ENCODE peak calls at places on chromosome 2, in six cellular contexts. One of them, this sample, is unnamed.

GRCh38 chr2:101981484-101981883 is 10.3 kb upstream of the IL1R2 start:
- DNase-seq in fibroblast of mammary gland: no peak
- DNase-seq in HepG2: no peak
- DNase-seq in Karpas-422: no peak
- DNase-seq in GM12864: no peak
- DNase-seq in testis: no peak
- DNase-seq in this sample: no peak

GRCh38 chr2:53460347-53460746 is 307.3 kb upstream of the CHAC2 start:
- DNase-seq in fibroblast of mammary gland: no peak
- DNase-seq in HepG2: peak
- DNase-seq in Karpas-422: no peak
- DNase-seq in GM12864: no peak
- DNase-seq in testis: no peak
- DNase-seq in this sample: no peak

GRCh38 chr2:47086054-47086471 is 69.0 kb downstream of the STPG4 start:
- DNase-seq in fibroblast of mammary gland: no peak
- DNase-seq in HepG2: no peak
- DNase-seq in Karpas-422: no peak
- DNase-seq in GM12864: no peak
- DNase-seq in testis: no peak
- DNase-seq in this sample: no peak

GRCh38 chr2:85736456-85737355 is 17.1 kb upstream of the ATOH8 start:
- DNase-seq in fibroblast of mammary gland: no peak
- DNase-seq in HepG2: no peak
- DNase-seq in Karpas-422: no peak
- DNase-seq in GM12864: no peak
- DNase-seq in testis: no peak
- DNase-seq in this sample: no peak

GRCh38 chr2:75102011-75102410 is 97.3 kb downstream of the TACR1 start:
- DNase-seq in fibroblast of mammary gland: peak
- DNase-seq in HepG2: no peak
- DNase-seq in Karpas-422: no peak
- DNase-seq in GM12864: no peak
- DNase-seq in testis: no peak
- DNase-seq in this sample: no peak

GRCh38 chr2:197706839-197707207 is 1.7 kb downstream of the MARS2 start:
- DNase-seq in fibroblast of mammary gland: no peak
- DNase-seq in HepG2: no peak
- DNase-seq in Karpas-422: no peak
- DNase-seq in GM12864: no peak
- DNase-seq in testis: no peak
- DNase-seq in this sample: peak

GRCh38 chr2:46692316-46692715 is 213.0 kb downstream of the TMEM247 start:
- DNase-seq in fibroblast of mammary gland: no peak
- DNase-seq in HepG2: no peak
- DNase-seq in Karpas-422: no peak
- DNase-seq in GM12864: no peak
- DNase-seq in testis: no peak
- DNase-seq in this sample: no peak

GRCh38 chr2:160345102-160345501 is 145.0 kb upstream of the ITGB6 start:
- DNase-seq in fibroblast of mammary gland: no peak
- DNase-seq in HepG2: no peak
- DNase-seq in Karpas-422: no peak
- DNase-seq in GM12864: no peak
- DNase-seq in testis: no peak
- DNase-seq in this sample: no peak

GRCh38 chr2:111205774-111206173 is 85.1 kb downstream of the BCL2L11 start:
- DNase-seq in fibroblast of mammary gland: no peak
- DNase-seq in HepG2: no peak
- DNase-seq in Karpas-422: no peak
- DNase-seq in GM12864: no peak
- DNase-seq in testis: no peak
- DNase-seq in this sample: peak

GRCh38 chr2:12081481-12082210 is 335.2 kb downstream of the LPIN1 start:
- DNase-seq in fibroblast of mammary gland: peak
- DNase-seq in HepG2: no peak
- DNase-seq in Karpas-422: peak
- DNase-seq in GM12864: no peak
- DNase-seq in testis: no peak
- DNase-seq in this sample: no peak

GRCh38 chr2:54574107-54574859 is 118.2 kb downstream of the SPTBN1 start:
- DNase-seq in fibroblast of mammary gland: peak
- DNase-seq in HepG2: peak
- DNase-seq in Karpas-422: no peak
- DNase-seq in GM12864: no peak
- DNase-seq in testis: peak
- DNase-seq in this sample: no peak

GRCh38 chr2:25597881-25598280 is 75.5 kb downstream of the DTNB start:
- DNase-seq in fibroblast of mammary gland: no peak
- DNase-seq in HepG2: no peak
- DNase-seq in Karpas-422: no peak
- DNase-seq in GM12864: no peak
- DNase-seq in testis: no peak
- DNase-seq in this sample: no peak

GRCh38 chr2:159855153-159856140 is 57.4 kb upstream of the CD302 start:
- DNase-seq in fibroblast of mammary gland: peak
- DNase-seq in HepG2: no peak
- DNase-seq in Karpas-422: no peak
- DNase-seq in GM12864: no peak
- DNase-seq in testis: no peak
- DNase-seq in this sample: no peak

GRCh38 chr2:60544059-60544458 is 9.4 kb downstream of the BCL11A start:
- DNase-seq in fibroblast of mammary gland: no peak
- DNase-seq in HepG2: no peak
- DNase-seq in Karpas-422: peak
- DNase-seq in GM12864: no peak
- DNase-seq in testis: no peak
- DNase-seq in this sample: no peak

GRCh38 chr2:187982668-187983067 is 309.0 kb upstream of the GULP1 start:
- DNase-seq in fibroblast of mammary gland: peak
- DNase-seq in HepG2: no peak
- DNase-seq in Karpas-422: peak
- DNase-seq in GM12864: peak
- DNase-seq in testis: no peak
- DNase-seq in this sample: no peak

GRCh38 chr2:195501746-195502145 is 155.3 kb upstream of the SLC39A10 start:
- DNase-seq in fibroblast of mammary gland: no peak
- DNase-seq in HepG2: no peak
- DNase-seq in Karpas-422: no peak
- DNase-seq in GM12864: no peak
- DNase-seq in testis: no peak
- DNase-seq in this sample: no peak

GRCh38 chr2:206920310-206920709 is 19.0 kb upstream of the CPO start:
- DNase-seq in fibroblast of mammary gland: no peak
- DNase-seq in HepG2: no peak
- DNase-seq in Karpas-422: no peak
- DNase-seq in GM12864: no peak
- DNase-seq in testis: no peak
- DNase-seq in this sample: peak

GRCh38 chr2:120245933-120246332 is 6.7 kb upstream of the RALB start:
- DNase-seq in fibroblast of mammary gland: no peak
- DNase-seq in HepG2: no peak
- DNase-seq in Karpas-422: no peak
- DNase-seq in GM12864: no peak
- DNase-seq in testis: no peak
- DNase-seq in this sample: no peak

GRCh38 chr2:39548971-39549370 is 111.9 kb upstream of the MAP4K3 start:
- DNase-seq in fibroblast of mammary gland: no peak
- DNase-seq in HepG2: no peak
- DNase-seq in Karpas-422: no peak
- DNase-seq in GM12864: no peak
- DNase-seq in testis: no peak
- DNase-seq in this sample: no peak

GRCh38 chr2:64850641-64851040 is 138.6 kb upstream of the SLC1A4 start:
- DNase-seq in fibroblast of mammary gland: no peak
- DNase-seq in HepG2: no peak
- DNase-seq in Karpas-422: no peak
- DNase-seq in GM12864: no peak
- DNase-seq in testis: no peak
- DNase-seq in this sample: no peak

GRCh38 chr2:98883780-98884211 is 52.2 kb downstream of the CRACDL start:
- DNase-seq in fibroblast of mammary gland: peak
- DNase-seq in HepG2: no peak
- DNase-seq in Karpas-422: no peak
- DNase-seq in GM12864: no peak
- DNase-seq in testis: peak
- DNase-seq in this sample: no peak

GRCh38 chr2:196939381-196939780 is 12.9 kb upstream of the PGAP1 start:
- DNase-seq in fibroblast of mammary gland: peak
- DNase-seq in HepG2: no peak
- DNase-seq in Karpas-422: no peak
- DNase-seq in GM12864: no peak
- DNase-seq in testis: no peak
- DNase-seq in this sample: no peak

GRCh38 chr2:190649035-190649797 is at the start of gene NAB1:
- DNase-seq in fibroblast of mammary gland: no peak
- DNase-seq in HepG2: peak
- DNase-seq in Karpas-422: peak
- DNase-seq in GM12864: no peak
- DNase-seq in testis: peak
- DNase-seq in this sample: peak

GRCh38 chr2:104857262-104858221 is 3.6 kb downstream of the POU3F3 start:
- DNase-seq in fibroblast of mammary gland: no peak
- DNase-seq in HepG2: no peak
- DNase-seq in Karpas-422: no peak
- DNase-seq in GM12864: no peak
- DNase-seq in testis: no peak
- DNase-seq in this sample: no peak
- H3K4me3 ChIP-seq in fibroblast of mammary gland: no peak
- H3K4me3 ChIP-seq in HepG2: no peak
- H3K4me3 ChIP-seq in Karpas-422: no peak
- H3K4me3 ChIP-seq in GM12864: peak
- H3K4me3 ChIP-seq in testis: peak
- H3K4me3 ChIP-seq in this sample: no peak

DNA sequence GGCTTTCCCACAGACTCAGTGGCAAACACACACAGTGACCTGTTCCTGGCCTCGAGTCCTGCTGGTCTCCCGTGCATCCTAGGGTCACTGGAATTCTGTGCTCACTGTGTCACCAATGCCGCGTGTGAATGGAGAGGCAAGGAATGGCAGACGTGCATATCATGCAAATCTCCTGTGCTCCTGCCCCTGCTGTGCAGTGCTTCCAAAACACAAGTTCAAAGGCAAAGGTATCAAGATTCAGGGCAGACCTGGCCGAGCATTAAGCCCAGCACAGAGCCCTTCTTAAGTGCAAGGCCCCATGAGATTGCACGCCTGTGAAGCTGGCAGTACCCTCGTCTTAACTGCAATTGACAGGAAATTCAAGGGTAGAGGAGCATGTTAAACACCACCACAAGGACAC is 129.1 kb downstream of the NDUFA10 start:
- DNase-seq in fibroblast of mammary gland: no peak
- DNase-seq in HepG2: no peak
- DNase-seq in Karpas-422: no peak
- DNase-seq in GM12864: no peak
- DNase-seq in testis: peak
- DNase-seq in this sample: peak
- H3K4me3 ChIP-seq in fibroblast of mammary gland: no peak
- H3K4me3 ChIP-seq in HepG2: no peak
- H3K4me3 ChIP-seq in Karpas-422: no peak
- H3K4me3 ChIP-seq in GM12864: no peak
- H3K4me3 ChIP-seq in testis: no peak
- H3K4me3 ChIP-seq in this sample: no peak

GRCh38 chr2:161994766-161995165 is 79.2 kb downstream of the DPP4 start:
- DNase-seq in fibroblast of mammary gland: no peak
- DNase-seq in HepG2: no peak
- DNase-seq in Karpas-422: no peak
- DNase-seq in GM12864: no peak
- DNase-seq in testis: no peak
- DNase-seq in this sample: no peak

GRCh38 chr2:161990036-161990435 is 84.0 kb downstream of the DPP4 start:
- DNase-seq in fibroblast of mammary gland: no peak
- DNase-seq in HepG2: no peak
- DNase-seq in Karpas-422: no peak
- DNase-seq in GM12864: no peak
- DNase-seq in testis: no peak
- DNase-seq in this sample: no peak

GRCh38 chr2:161990741-161991140 is 83.3 kb downstream of the DPP4 start:
- DNase-seq in fibroblast of mammary gland: peak
- DNase-seq in HepG2: peak
- DNase-seq in Karpas-422: no peak
- DNase-seq in GM12864: no peak
- DNase-seq in testis: no peak
- DNase-seq in this sample: no peak

GRCh38 chr2:161991991-161992390 is 82.0 kb downstream of the DPP4 start:
- DNase-seq in fibroblast of mammary gland: no peak
- DNase-seq in HepG2: no peak
- DNase-seq in Karpas-422: no peak
- DNase-seq in GM12864: no peak
- DNase-seq in testis: no peak
- DNase-seq in this sample: no peak

DNA sequence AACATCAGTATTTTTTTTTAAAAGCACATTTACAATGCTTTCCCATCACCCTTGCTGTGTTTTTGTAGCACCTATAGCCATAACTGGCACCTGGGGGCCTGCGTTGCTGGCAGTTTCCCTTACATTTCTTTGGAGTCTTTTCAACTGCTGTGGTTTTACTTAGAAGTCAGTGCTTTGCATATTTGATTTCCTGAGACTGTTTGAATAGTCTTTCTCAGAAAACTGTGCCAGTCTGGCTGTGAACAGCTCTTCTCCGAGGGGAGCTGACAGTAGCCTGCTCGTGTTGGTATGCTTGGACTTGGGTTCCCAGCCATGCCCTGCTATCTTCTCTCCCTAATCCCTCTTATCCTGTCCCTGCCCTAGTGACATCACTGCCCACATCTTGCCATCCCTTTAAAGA is 81.5 kb downstream of the DPP4 start:
- DNase-seq in fibroblast of mammary gland: no peak
- DNase-seq in HepG2: no peak
- DNase-seq in Karpas-422: no peak
- DNase-seq in GM12864: no peak
- DNase-seq in testis: no peak
- DNase-seq in this sample: no peak
- H3K4me3 ChIP-seq in fibroblast of mammary gland: no peak
- H3K4me3 ChIP-seq in HepG2: no peak
- H3K4me3 ChIP-seq in Karpas-422: no peak
- H3K4me3 ChIP-seq in GM12864: no peak
- H3K4me3 ChIP-seq in testis: no peak
- H3K4me3 ChIP-seq in this sample: no peak

DNA sequence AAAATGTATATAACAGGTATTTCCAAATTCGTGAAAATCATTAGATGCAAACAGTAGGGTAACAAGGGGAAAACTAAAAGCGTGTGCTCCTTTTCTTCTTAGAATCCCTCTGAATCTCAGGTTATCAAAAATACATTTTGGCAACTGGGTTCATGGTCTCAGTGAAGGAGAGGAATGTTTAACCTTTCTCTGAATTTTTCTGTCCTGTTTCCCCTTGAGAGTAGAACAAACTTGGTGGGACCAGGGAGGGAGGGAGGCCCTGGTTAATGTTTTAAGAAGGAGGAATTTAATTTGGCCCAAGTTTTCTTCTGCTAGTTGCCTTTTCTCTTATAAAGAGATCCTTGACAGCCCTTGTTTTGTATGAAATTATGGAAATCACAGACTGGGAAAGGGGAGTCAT is 12.2 kb upstream of the POU3F3 start:
- DNase-seq in fibroblast of mammary gland: no peak
- DNase-seq in HepG2: no peak
- DNase-seq in Karpas-422: no peak
- DNase-seq in GM12864: no peak
- DNase-seq in testis: no peak
- DNase-seq in this sample: no peak
- H3K4me3 ChIP-seq in fibroblast of mammary gland: no peak
- H3K4me3 ChIP-seq in HepG2: no peak
- H3K4me3 ChIP-seq in Karpas-422: no peak
- H3K4me3 ChIP-seq in GM12864: no peak
- H3K4me3 ChIP-seq in testis: no peak
- H3K4me3 ChIP-seq in this sample: no peak

GRCh38 chr2:106143495-106144215 is 50.4 kb downstream of the UXS1 start:
- DNase-seq in fibroblast of mammary gland: no peak
- DNase-seq in HepG2: no peak
- DNase-seq in Karpas-422: no peak
- DNase-seq in GM12864: no peak
- DNase-seq in testis: no peak
- DNase-seq in this sample: peak
- H3K4me3 ChIP-seq in fibroblast of mammary gland: no peak
- H3K4me3 ChIP-seq in HepG2: no peak
- H3K4me3 ChIP-seq in Karpas-422: no peak
- H3K4me3 ChIP-seq in GM12864: no peak
- H3K4me3 ChIP-seq in testis: no peak
- H3K4me3 ChIP-seq in this sample: no peak

This sample was measured in endodermal cell.